ENCODE peak calls at places on chromosome 15, in nine cellular contexts. Y, O, C, S, A, X, F, I and U are unnamed samples.

GRCh38 chr15:95680693-95681092 is 649.8 kb upstream of the NR2F2 start:
- DNase-seq in Y (no peak), O (no peak), C (no peak), S (no peak), A (no peak), X (no peak), F (no peak), I (no peak), U (no peak)

GRCh38 chr15:25514522-25514921 is 75.7 kb upstream of the UBE3A start:
- DNase-seq in Y (no peak), O (no peak), C (no peak), S (no peak), A (no peak), X (no peak), F (no peak), I (no peak), U (no peak)

GRCh38 chr15:72515591-72516389 is 41.7 kb downstream of the ARIH1 start:
- DNase-seq in Y (no peak), O (peak; percentile 54), C (peak; percentile 35), S (no peak), A (no peak), X (peak; percentile 3), F (peak; percentile 13), I (no peak), U (no peak)

GRCh38 chr15:91445701-91446100 is 345.6 kb downstream of the SV2B start:
- DNase-seq in Y (no peak), O (no peak), C (no peak), S (no peak), A (no peak), X (no peak), F (no peak), I (no peak), U (no peak)

GRCh38 chr15:101358895-101359294 is 63.8 kb upstream of the SNRPA1 start:
- DNase-seq in Y (no peak), O (peak; percentile 9), C (no peak), S (no peak), A (no peak), X (no peak), F (peak; percentile 34), I (peak; percentile 65), U (no peak)

GRCh38 chr15:26029146-26029545 is 166.0 kb upstream of the ATP10A start:
- DNase-seq in Y (no peak), O (no peak), C (no peak), S (no peak), A (no peak), X (no peak), F (no peak), I (no peak), U (no peak)

GRCh38 chr15:83837946-83838571 is 184.1 kb downstream of the ADAMTSL3 start:
- DNase-seq in Y (no peak), O (no peak), C (peak; percentile 26), S (no peak), A (no peak), X (no peak), F (peak; percentile 2), I (peak; percentile 67), U (no peak)

GRCh38 chr15:85792872-85793621 is 1.7 kb downstream of the KLHL25 start:
- DNase-seq in Y (no peak), O (no peak), C (peak; percentile 39), S (peak; percentile 49), A (no peak), X (no peak), F (peak; percentile 36), I (no peak), U (no peak)

GRCh38 chr15:89385596-89386242 is 51.1 kb upstream of the POLG start:
- DNase-seq in Y (no peak), O (no peak), C (no peak), S (no peak), A (no peak), X (no peak), F (no peak), I (no peak), U (no peak)

GRCh38 chr15:63827113-63827512 is 6.6 kb downstream of the HERC1 start:
- DNase-seq in Y (no peak), O (no peak), C (no peak), S (no peak), A (no peak), X (no peak), F (no peak), I (no peak), U (no peak)

GRCh38 chr15:66290518-66290917 is 2.9 kb upstream of the DIS3L start:
- DNase-seq in Y (no peak), O (no peak), C (no peak), S (no peak), A (no peak), X (no peak), F (no peak), I (no peak), U (no peak)

GRCh38 chr15:37289109-37289765 is 188.9 kb upstream of the MEIS2 start:
- DNase-seq in Y (no peak), O (no peak), C (peak; percentile 27), S (no peak), A (no peak), X (no peak), F (peak; percentile 33), I (peak; percentile 71), U (no peak)

GRCh38 chr15:64681424-64682024 is 93.9 kb downstream of the RBPMS2 start:
- DNase-seq in Y (peak; percentile 18), O (no peak), C (peak; percentile 78), S (peak; percentile 78), A (peak; percentile 44), X (peak; percentile 27), F (peak; percentile 67), I (peak; percentile 92), U (peak; percentile 58)

GRCh38 chr15:59976480-59976879 is 27.6 kb upstream of the FOXB1 start:
- DNase-seq in Y (no peak), O (no peak), C (no peak), S (peak; percentile 55), A (no peak), X (peak; percentile 23), F (no peak), I (no peak), U (peak; percentile 29)

GRCh38 chr15:26873846-26874245 is 7.0 kb downstream of the GABRA5 start:
- DNase-seq in Y (no peak), O (no peak), C (peak; percentile 7), S (no peak), A (no peak), X (no peak), F (no peak), I (no peak), U (no peak)

GRCh38 chr15:62895905-62896316 is 146.6 kb upstream of the TPM1 start:
- DNase-seq in Y (no peak), O (peak; percentile 84), C (peak; percentile 96), S (no peak), A (no peak), X (no peak), F (peak; percentile 91), I (peak; percentile 46), U (no peak)

GRCh38 chr15:51505251-51505650 is 117.3 kb downstream of the DMXL2 start:
- DNase-seq in Y (no peak), O (no peak), C (no peak), S (no peak), A (no peak), X (no peak), F (no peak), I (no peak), U (no peak)

GRCh38 chr15:94412979-94413741 is 181.8 kb downstream of the MCTP2 start:
- DNase-seq in Y (no peak), O (no peak), C (peak; percentile 32), S (peak; percentile 84), A (peak; percentile 47), X (peak; percentile 1), F (peak; percentile 0), I (peak; percentile 47), U (no peak)